ENCODE peak calls at places on chromosomes 1 and 21, in ten cellular contexts. One of them, this sample, is unnamed.

GRCh38 chr1:7232441-7232840 is 447.2 kb downstream of the CAMTA1 start:
- DNase-seq in cardiac muscle cell: no peak
- DNase-seq in GM13976: no peak
- DNase-seq in CD8-positive, alpha-beta memory T cell: no peak
- DNase-seq in SW480: no peak
- DNase-seq in ovary: no peak
- DNase-seq in HEK293T: no peak
- DNase-seq in kidney tubule cell: no peak
- DNase-seq in AG08395: no peak
- DNase-seq in RPMI7951: no peak
- DNase-seq in this sample: no peak

GRCh38 chr1:18828224-18828623 is 31.2 kb downstream of the TAS1R2 start:
- DNase-seq in cardiac muscle cell: no peak
- DNase-seq in GM13976: no peak
- DNase-seq in CD8-positive, alpha-beta memory T cell: no peak
- DNase-seq in SW480: no peak
- DNase-seq in ovary: no peak
- DNase-seq in HEK293T: no peak
- DNase-seq in kidney tubule cell: no peak
- DNase-seq in AG08395: no peak
- DNase-seq in RPMI7951: no peak
- DNase-seq in this sample: no peak

GRCh38 chr1:29990304-29990703 is 733.1 kb downstream of the MATN1 start:
- DNase-seq in cardiac muscle cell: no peak
- DNase-seq in GM13976: no peak
- DNase-seq in CD8-positive, alpha-beta memory T cell: no peak
- DNase-seq in SW480: no peak
- DNase-seq in ovary: no peak
- DNase-seq in HEK293T: no peak
- DNase-seq in kidney tubule cell: no peak
- DNase-seq in AG08395: no peak
- DNase-seq in RPMI7951: no peak
- DNase-seq in this sample: no peak

GRCh38 chr1:230507671-230508407 is 81.7 kb upstream of the PGBD5 start:
- DNase-seq in cardiac muscle cell: peak
- DNase-seq in GM13976: no peak
- DNase-seq in CD8-positive, alpha-beta memory T cell: no peak
- DNase-seq in SW480: peak
- DNase-seq in ovary: no peak
- DNase-seq in HEK293T: no peak
- DNase-seq in kidney tubule cell: peak
- DNase-seq in AG08395: peak
- DNase-seq in RPMI7951: peak
- DNase-seq in this sample: peak

GRCh38 chr1:246785536-246786111 is 61.4 kb downstream of the SCCPDH start:
- DNase-seq in cardiac muscle cell: no peak
- DNase-seq in GM13976: no peak
- DNase-seq in CD8-positive, alpha-beta memory T cell: no peak
- DNase-seq in SW480: no peak
- DNase-seq in ovary: no peak
- DNase-seq in HEK293T: peak
- DNase-seq in kidney tubule cell: no peak
- DNase-seq in AG08395: no peak
- DNase-seq in RPMI7951: no peak
- DNase-seq in this sample: no peak

GRCh38 chr1:25349606-25350005 is 11.5 kb downstream of the TMEM50A start:
- DNase-seq in cardiac muscle cell: no peak
- DNase-seq in GM13976: no peak
- DNase-seq in CD8-positive, alpha-beta memory T cell: no peak
- DNase-seq in SW480: no peak
- DNase-seq in ovary: no peak
- DNase-seq in HEK293T: no peak
- DNase-seq in kidney tubule cell: no peak
- DNase-seq in AG08395: no peak
- DNase-seq in RPMI7951: no peak
- DNase-seq in this sample: no peak

GRCh38 chr1:109040627-109041613 is 982 bp downstream of the WDR47 start:
- DNase-seq in cardiac muscle cell: peak
- DNase-seq in GM13976: peak
- DNase-seq in CD8-positive, alpha-beta memory T cell: no peak
- DNase-seq in SW480: no peak
- DNase-seq in ovary: peak
- DNase-seq in HEK293T: peak
- DNase-seq in kidney tubule cell: peak
- DNase-seq in AG08395: peak
- DNase-seq in RPMI7951: peak
- DNase-seq in this sample: peak

GRCh38 chr21:33674226-33674625 is 31.9 kb downstream of the ITSN1 start:
- DNase-seq in cardiac muscle cell: no peak
- DNase-seq in GM13976: no peak
- DNase-seq in CD8-positive, alpha-beta memory T cell: no peak
- DNase-seq in SW480: no peak
- DNase-seq in ovary: no peak
- DNase-seq in HEK293T: no peak
- DNase-seq in kidney tubule cell: no peak
- DNase-seq in AG08395: no peak
- DNase-seq in RPMI7951: no peak
- DNase-seq in this sample: no peak

GRCh38 chr1:9494936-9495758 is 44.1 kb upstream of the SLC25A33 start:
- DNase-seq in cardiac muscle cell: peak
- DNase-seq in GM13976: peak
- DNase-seq in CD8-positive, alpha-beta memory T cell: peak
- DNase-seq in SW480: peak
- DNase-seq in ovary: peak
- DNase-seq in HEK293T: peak
- DNase-seq in kidney tubule cell: peak
- DNase-seq in AG08395: peak
- DNase-seq in RPMI7951: peak
- DNase-seq in this sample: peak

GRCh38 chr1:99005142-99005491 is 456 bp upstream of the PLPPR5 start:
- DNase-seq in cardiac muscle cell: no peak
- DNase-seq in GM13976: no peak
- DNase-seq in CD8-positive, alpha-beta memory T cell: no peak
- DNase-seq in SW480: no peak
- DNase-seq in ovary: no peak
- DNase-seq in HEK293T: peak
- DNase-seq in kidney tubule cell: no peak
- DNase-seq in AG08395: peak
- DNase-seq in RPMI7951: no peak
- DNase-seq in this sample: no peak

GRCh38 chr1:41045740-41046139 is 24.2 kb upstream of the SLFNL1 start:
- DNase-seq in cardiac muscle cell: peak
- DNase-seq in GM13976: no peak
- DNase-seq in CD8-positive, alpha-beta memory T cell: no peak
- DNase-seq in SW480: no peak
- DNase-seq in ovary: no peak
- DNase-seq in HEK293T: no peak
- DNase-seq in kidney tubule cell: peak
- DNase-seq in AG08395: peak
- DNase-seq in RPMI7951: no peak
- DNase-seq in this sample: no peak

GRCh38 chr1:116556289-116557006 is 14.4 kb downstream of the CD58 start:
- DNase-seq in cardiac muscle cell: peak
- DNase-seq in GM13976: no peak
- DNase-seq in CD8-positive, alpha-beta memory T cell: peak
- DNase-seq in SW480: peak
- DNase-seq in ovary: no peak
- DNase-seq in HEK293T: no peak
- DNase-seq in kidney tubule cell: peak
- DNase-seq in AG08395: peak
- DNase-seq in RPMI7951: peak
- DNase-seq in this sample: no peak

GRCh38 chr1:201792534-201793305 is 36.2 kb upstream of the IPO9 start:
- DNase-seq in cardiac muscle cell: peak
- DNase-seq in GM13976: peak
- DNase-seq in CD8-positive, alpha-beta memory T cell: peak
- DNase-seq in SW480: peak
- DNase-seq in ovary: peak
- DNase-seq in HEK293T: peak
- DNase-seq in kidney tubule cell: peak
- DNase-seq in AG08395: peak
- DNase-seq in RPMI7951: peak
- DNase-seq in this sample: peak

GRCh38 chr1:8858888-8859706 is 19.4 kb downstream of the ENO1 start:
- DNase-seq in cardiac muscle cell: peak
- DNase-seq in GM13976: peak
- DNase-seq in CD8-positive, alpha-beta memory T cell: peak
- DNase-seq in SW480: peak
- DNase-seq in ovary: no peak
- DNase-seq in HEK293T: peak
- DNase-seq in kidney tubule cell: peak
- DNase-seq in AG08395: peak
- DNase-seq in RPMI7951: peak
- DNase-seq in this sample: peak

GRCh38 chr1:15755643-15756040 is 3.0 kb upstream of the FBLIM1 start:
- DNase-seq in cardiac muscle cell: no peak
- DNase-seq in GM13976: no peak
- DNase-seq in CD8-positive, alpha-beta memory T cell: no peak
- DNase-seq in SW480: no peak
- DNase-seq in ovary: no peak
- DNase-seq in HEK293T: no peak
- DNase-seq in kidney tubule cell: no peak
- DNase-seq in AG08395: no peak
- DNase-seq in RPMI7951: peak
- DNase-seq in this sample: no peak

GRCh38 chr1:231091853-231092301 is 51.8 kb upstream of the FAM89A start:
- DNase-seq in cardiac muscle cell: peak
- DNase-seq in GM13976: peak
- DNase-seq in CD8-positive, alpha-beta memory T cell: no peak
- DNase-seq in SW480: peak
- DNase-seq in ovary: no peak
- DNase-seq in HEK293T: peak
- DNase-seq in kidney tubule cell: peak
- DNase-seq in AG08395: no peak
- DNase-seq in RPMI7951: no peak
- DNase-seq in this sample: no peak

GRCh38 chr1:205567716-205568115 is 63.2 kb downstream of the CDK18 start:
- DNase-seq in cardiac muscle cell: no peak
- DNase-seq in GM13976: no peak
- DNase-seq in CD8-positive, alpha-beta memory T cell: no peak
- DNase-seq in SW480: no peak
- DNase-seq in ovary: no peak
- DNase-seq in HEK293T: no peak
- DNase-seq in kidney tubule cell: no peak
- DNase-seq in AG08395: no peak
- DNase-seq in RPMI7951: no peak
- DNase-seq in this sample: no peak

GRCh38 chr1:160108888-160109662 is 6.5 kb upstream of the ATP1A2 start:
- DNase-seq in cardiac muscle cell: peak
- DNase-seq in GM13976: peak
- DNase-seq in CD8-positive, alpha-beta memory T cell: no peak
- DNase-seq in SW480: no peak
- DNase-seq in ovary: no peak
- DNase-seq in HEK293T: peak
- DNase-seq in kidney tubule cell: peak
- DNase-seq in AG08395: peak
- DNase-seq in RPMI7951: peak
- DNase-seq in this sample: peak

GRCh38 chr1:117162806-117163205 is 41.3 kb upstream of the TRIM45 start:
- DNase-seq in cardiac muscle cell: no peak
- DNase-seq in GM13976: no peak
- DNase-seq in CD8-positive, alpha-beta memory T cell: no peak
- DNase-seq in SW480: no peak
- DNase-seq in ovary: no peak
- DNase-seq in HEK293T: no peak
- DNase-seq in kidney tubule cell: peak
- DNase-seq in AG08395: no peak
- DNase-seq in RPMI7951: no peak
- DNase-seq in this sample: peak

GRCh38 chr1:211472724-211473123 is 19.2 kb downstream of the RD3 start:
- DNase-seq in cardiac muscle cell: no peak
- DNase-seq in GM13976: no peak
- DNase-seq in CD8-positive, alpha-beta memory T cell: no peak
- DNase-seq in SW480: no peak
- DNase-seq in ovary: no peak
- DNase-seq in HEK293T: peak
- DNase-seq in kidney tubule cell: no peak
- DNase-seq in AG08395: no peak
- DNase-seq in RPMI7951: peak
- DNase-seq in this sample: no peak

GRCh38 chr21:29265690-29266479 is 32.8 kb upstream of the BACH1 start:
- DNase-seq in cardiac muscle cell: no peak
- DNase-seq in GM13976: no peak
- DNase-seq in CD8-positive, alpha-beta memory T cell: no peak
- DNase-seq in SW480: no peak
- DNase-seq in ovary: no peak
- DNase-seq in HEK293T: no peak
- DNase-seq in kidney tubule cell: no peak
- DNase-seq in AG08395: no peak
- DNase-seq in RPMI7951: peak
- DNase-seq in this sample: no peak

GRCh38 chr1:61233121-61233659 is 150.8 kb downstream of the NFIA start:
- DNase-seq in cardiac muscle cell: no peak
- DNase-seq in GM13976: no peak
- DNase-seq in CD8-positive, alpha-beta memory T cell: no peak
- DNase-seq in SW480: no peak
- DNase-seq in ovary: no peak
- DNase-seq in HEK293T: no peak
- DNase-seq in kidney tubule cell: peak
- DNase-seq in AG08395: no peak
- DNase-seq in RPMI7951: no peak
- DNase-seq in this sample: peak

GRCh38 chr1:209162651-209163050 is 420.9 kb upstream of the CAMK1G start:
- DNase-seq in cardiac muscle cell: no peak
- DNase-seq in GM13976: no peak
- DNase-seq in CD8-positive, alpha-beta memory T cell: no peak
- DNase-seq in SW480: no peak
- DNase-seq in ovary: no peak
- DNase-seq in HEK293T: no peak
- DNase-seq in kidney tubule cell: no peak
- DNase-seq in AG08395: peak
- DNase-seq in RPMI7951: peak
- DNase-seq in this sample: no peak

This sample was measured in left kidney.